ENCODE peak calls at places on chromosomes 11 and 22, in four cellular contexts. U, M, A and R are unnamed samples.

GRCh38 chr11:122984186-122985011 is 2.8 kb upstream of the BSX start:
- ATAC-seq in U (peak), M (no peak), A (peak), R (no peak)

GRCh38 chr22:41636467-41636866 is 15.4 kb downstream of the XRCC6 start:
- ATAC-seq in M (peak), U (no peak), A (no peak), R (peak)

GRCh38 chr22:18133452-18133851 is 16.5 kb upstream of the USP18 start:
- ATAC-seq in A (no peak), U (no peak), M (peak), R (no peak)

GRCh38 chr11:120956710-120957500 is 67.0 kb upstream of the TBCEL start:
- ATAC-seq in U (peak), M (no peak), A (no peak), R (peak)

GRCh38 chr11:83054904-83055380 is 16.8 kb downstream of the RAB30 start:
- ATAC-seq in A (peak), U (peak), M (no peak), R (peak)

GRCh38 chr11:1812274-1812673 is 22.5 kb upstream of the SYT8 start:
- ATAC-seq in U (no peak), M (no peak), A (no peak), R (no peak)

GRCh38 chr11:120908521-120909181 is 115.3 kb upstream of the TBCEL start:
- ATAC-seq in M (peak), U (no peak), A (peak), R (peak)

GRCh38 chr22:27348634-27349033 is 452.9 kb downstream of the MN1 start:
- ATAC-seq in A (no peak), M (no peak), U (no peak), R (no peak)

GRCh38 chr11:59610289-59610688 is 5.3 kb downstream of the OSBP start:
- ATAC-seq in M (no peak), U (peak), A (no peak), R (no peak)

GRCh38 chr11:95035316-95035715 is 10.3 kb downstream of the KDM4E start:
- ATAC-seq in U (no peak), M (no peak), A (no peak), R (no peak)

GRCh38 chr22:37088750-37089408 is 20.6 kb downstream of the TMPRSS6 start:
- ATAC-seq in U (peak), M (no peak), A (no peak), R (no peak)

GRCh38 chr11:6629892-6630631 is 10.8 kb upstream of the TPP1 start:
- ATAC-seq in U (no peak), A (peak), M (no peak), R (no peak)

GRCh38 chr22:37222440-37222971 is 10.2 kb upstream of the SSTR3 start:
- ATAC-seq in M (peak), U (peak), A (peak), R (no peak)

GRCh38 chr11:84471501-84471900 is 1155.6 kb downstream of the DLG2 start:
- ATAC-seq in U (no peak), M (no peak), A (no peak), R (no peak)

GRCh38 chr11:95415837-95416288 is 184.9 kb upstream of the SESN3 start:
- ATAC-seq in A (no peak), M (no peak), U (peak), R (no peak)

GRCh38 chr11:96205460-96205809 is 137.6 kb downstream of the MAML2 start:
- ATAC-seq in M (peak), U (peak), A (no peak), R (no peak)

GRCh38 chr22:45966320-45966891 is 10.6 kb downstream of the WNT7B start:
- ATAC-seq in M (no peak), U (peak), A (no peak), R (no peak)

GRCh38 chr11:60931897-60932296 is 7.6 kb downstream of the TMEM132A start:
- ATAC-seq in M (no peak), A (peak), U (no peak), R (peak)

GRCh38 chr22:49462795-49463194 is 364.9 kb downstream of the BRD1 start:
- ATAC-seq in A (no peak), M (no peak), U (peak), R (peak)

GRCh38 chr11:9103542-9104276 is 12.3 kb upstream of the SCUBE2 start:
- ATAC-seq in M (no peak), U (no peak), A (peak), R (no peak)

GRCh38 chr11:6646631-6647281 is 8.9 kb downstream of the DCHS1 start:
- ATAC-seq in U (peak), A (peak), M (peak), R (peak)

GRCh38 chr11:126135182-126136176 is 72.8 kb upstream of the CDON start:
- ATAC-seq in A (peak), U (no peak), M (no peak), R (no peak)

GRCh38 chr11:121553806-121554205 is 101.0 kb upstream of the SORL1-AS1 start:
- ATAC-seq in A (peak), U (no peak), M (no peak), R (peak)

GRCh38 chr11:78397398-78397797 is 20.2 kb downstream of the GAB2 start:
- ATAC-seq in A (peak), U (peak), M (no peak), R (peak)

GRCh38 chr11:62015615-62016014 is 48.2 kb upstream of the FTH1 start:
- ATAC-seq in M (no peak), U (no peak), A (no peak), R (no peak)

GRCh38 chr11:85946221-85946620 is 91.0 kb downstream of the CCDC83 start:
- ATAC-seq in M (no peak), A (peak), U (no peak), R (no peak)